ENCODE peak calls at places on chromosomes 3 and 15, in six cellular contexts. One of them, this sample, is unnamed.

GRCh38 chr3:23607184-23607847 is 198.4 kb upstream of the UBE2E1 start:
- DNase-seq in H1: no peak
- DNase-seq in neuronal stem cell: no peak
- DNase-seq in H9: no peak
- DNase-seq in IMR-90: peak; percentile 31
- DNase-seq in trophoblast cell: no peak
- DNase-seq in this sample: no peak

GRCh38 chr3:101695779-101696372 is 9.4 kb upstream of the RPL24 start:
- DNase-seq in neuronal stem cell: peak; percentile 65
- DNase-seq in H1: no peak
- DNase-seq in trophoblast cell: peak; percentile 94
- DNase-seq in IMR-90: peak; percentile 53
- DNase-seq in H9: no peak
- DNase-seq in this sample: peak; percentile 74

GRCh38 chr15:41256577-41257038 is 25.5 kb downstream of the CHP1 start:
- DNase-seq in H1: no peak
- DNase-seq in IMR-90: no peak
- DNase-seq in H9: no peak
- DNase-seq in trophoblast cell: no peak
- DNase-seq in neuronal stem cell: no peak
- DNase-seq in this sample: no peak

GRCh38 chr15:72502220-72502809 is 28.2 kb downstream of the ARIH1 start:
- DNase-seq in neuronal stem cell: no peak
- DNase-seq in H9: no peak
- DNase-seq in trophoblast cell: no peak
- DNase-seq in IMR-90: no peak
- DNase-seq in H1: no peak
- DNase-seq in this sample: no peak

GRCh38 chr3:74409066-74409465 is 205.4 kb downstream of the CNTN3 start:
- DNase-seq in trophoblast cell: peak; percentile 16
- DNase-seq in IMR-90: no peak
- DNase-seq in H1: no peak
- DNase-seq in H9: no peak
- DNase-seq in neuronal stem cell: no peak
- DNase-seq in this sample: no peak

GRCh38 chr15:86439614-86440013 is 359.9 kb downstream of the AGBL1 start:
- DNase-seq in IMR-90: no peak
- DNase-seq in H9: no peak
- DNase-seq in neuronal stem cell: no peak
- DNase-seq in H1: no peak
- DNase-seq in trophoblast cell: no peak
- DNase-seq in this sample: no peak

GRCh38 chr15:98807262-98807661 is 158.9 kb downstream of the IGF1R start:
- DNase-seq in H1: no peak
- DNase-seq in neuronal stem cell: no peak
- DNase-seq in trophoblast cell: peak; percentile 32
- DNase-seq in H9: no peak
- DNase-seq in IMR-90: peak; percentile 89
- DNase-seq in this sample: no peak

GRCh38 chr3:45406812-45407211 is 18.4 kb downstream of the LARS2 start:
- DNase-seq in IMR-90: no peak
- DNase-seq in trophoblast cell: no peak
- DNase-seq in H9: no peak
- DNase-seq in neuronal stem cell: no peak
- DNase-seq in H1: no peak
- DNase-seq in this sample: no peak

GRCh38 chr3:107227091-107227490 is 150.1 kb upstream of the CCDC54 start:
- DNase-seq in neuronal stem cell: no peak
- DNase-seq in IMR-90: peak; percentile 43
- DNase-seq in trophoblast cell: no peak
- DNase-seq in H1: no peak
- DNase-seq in H9: no peak
- DNase-seq in this sample: no peak

GRCh38 chr15:53625962-53626845 is 133.3 kb downstream of the WDR72 start:
- DNase-seq in H9: peak; percentile 39
- DNase-seq in neuronal stem cell: no peak
- DNase-seq in H1: no peak
- DNase-seq in IMR-90: no peak
- DNase-seq in trophoblast cell: no peak
- DNase-seq in this sample: peak; percentile 14
- H2AK5ac ChIP-seq in H9: no peak overlapping the region
- H2AK5ac ChIP-seq in neuronal stem cell: no peak overlapping the region
- H2AK5ac ChIP-seq in H1: peak overlapping the region; percentile 39
- H2AK5ac ChIP-seq in IMR-90: no peak overlapping the region
- H2AK5ac ChIP-seq in trophoblast cell: no peak overlapping the region
- H2AK5ac ChIP-seq in this sample: no peak overlapping the region

DNA sequence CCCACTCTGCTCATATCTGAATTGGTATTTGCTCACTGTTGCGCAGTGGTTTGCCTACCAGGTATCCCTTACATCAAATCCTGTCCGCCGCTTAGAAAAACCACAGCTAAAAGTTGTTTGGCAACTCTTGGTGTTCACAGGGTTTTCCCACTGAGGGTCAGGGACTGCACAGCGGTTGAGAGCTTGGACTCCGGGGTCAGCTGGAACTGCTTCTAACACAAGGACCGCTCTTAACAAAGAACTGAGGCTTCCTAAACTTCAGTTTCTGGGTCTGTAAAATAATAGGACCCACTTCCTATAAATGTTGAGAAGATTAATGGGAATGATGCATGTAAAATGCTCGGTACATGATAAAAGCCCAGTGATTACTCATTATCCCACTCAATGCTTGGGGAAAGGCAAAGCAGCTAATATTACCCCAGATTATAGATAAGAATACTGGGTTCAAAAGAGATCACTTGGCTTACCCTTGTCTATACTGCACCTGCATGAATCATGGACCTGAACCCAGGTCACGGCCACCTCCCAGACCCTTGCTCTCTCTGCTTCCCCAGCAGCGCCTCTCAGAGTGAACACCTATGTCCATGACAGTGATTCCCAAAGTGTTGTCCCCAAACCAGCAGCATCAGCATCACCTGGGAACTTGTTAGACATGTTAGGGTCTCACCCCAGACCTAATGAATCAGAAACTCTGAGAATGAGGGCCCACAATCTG is 36.1 kb downstream of the LIPC start:
- DNase-seq in H9: no peak
- DNase-seq in H1: no peak
- DNase-seq in IMR-90: no peak
- DNase-seq in trophoblast cell: peak; percentile 50
- DNase-seq in neuronal stem cell: no peak
- DNase-seq in this sample: no peak
- H2AK5ac ChIP-seq in H9: no peak overlapping the region
- H2AK5ac ChIP-seq in H1: no peak overlapping the region
- H2AK5ac ChIP-seq in IMR-90: peak overlapping the region; percentile 87
- H2AK5ac ChIP-seq in trophoblast cell: peak overlapping the region; percentile 87
- H2AK5ac ChIP-seq in neuronal stem cell: no peak overlapping the region
- H2AK5ac ChIP-seq in this sample: no peak overlapping the region

GRCh38 chr15:43493687-43494472 is 924 bp upstream of the TP53BP1 start:
- DNase-seq in neuronal stem cell: no peak
- DNase-seq in IMR-90: no peak
- DNase-seq in H1: no peak
- DNase-seq in trophoblast cell: no peak
- DNase-seq in H9: no peak
- DNase-seq in this sample: peak; percentile 40
- H2AK5ac ChIP-seq in neuronal stem cell: no peak overlapping the region
- H2AK5ac ChIP-seq in IMR-90: no peak overlapping the region
- H2AK5ac ChIP-seq in H1: no peak overlapping the region
- H2AK5ac ChIP-seq in trophoblast cell: no peak overlapping the region
- H2AK5ac ChIP-seq in H9: no peak overlapping the region
- H2AK5ac ChIP-seq in this sample: no peak overlapping the region

GRCh38 chr3:190384241-190384863 is 3.6 kb upstream of the CLDN16 start:
- DNase-seq in trophoblast cell: peak; percentile 73
- DNase-seq in H1: no peak
- DNase-seq in neuronal stem cell: no peak
- DNase-seq in IMR-90: peak; percentile 69
- DNase-seq in H9: peak; percentile 52
- DNase-seq in this sample: peak; percentile 80

GRCh38 chr3:190382082-190382481 is 5.9 kb upstream of the CLDN16 start:
- DNase-seq in H1: no peak
- DNase-seq in neuronal stem cell: no peak
- DNase-seq in H9: no peak
- DNase-seq in IMR-90: peak; percentile 69
- DNase-seq in trophoblast cell: peak; percentile 10
- DNase-seq in this sample: no peak

GRCh38 chr3:190385835-190386688 is 1.9 kb upstream of the CLDN16 start:
- DNase-seq in neuronal stem cell: no peak
- DNase-seq in H1: no peak
- DNase-seq in H9: no peak
- DNase-seq in trophoblast cell: peak; percentile 83
- DNase-seq in IMR-90: peak; percentile 98
- DNase-seq in this sample: no peak

GRCh38 chr3:190387578-190388213 is at the start of gene CLDN16:
- DNase-seq in trophoblast cell: peak; percentile 86
- DNase-seq in IMR-90: no peak
- DNase-seq in H9: no peak
- DNase-seq in neuronal stem cell: no peak
- DNase-seq in H1: no peak
- DNase-seq in this sample: no peak
- H2AK5ac ChIP-seq in trophoblast cell: no peak within 1 kb of the TSS
- H2AK5ac ChIP-seq in IMR-90: peak within 1 kb of the TSS; percentile 97
- H2AK5ac ChIP-seq in H9: no peak within 1 kb of the TSS
- H2AK5ac ChIP-seq in neuronal stem cell: no peak within 1 kb of the TSS
- H2AK5ac ChIP-seq in H1: no peak within 1 kb of the TSS
- H2AK5ac ChIP-seq in this sample: no peak within 1 kb of the TSS